ENCODE peak calls at places on chromosomes 6 and 20, in four cellular contexts. O is heart left ventricle; L is CD8-positive, alpha-beta memory T cell; W is skeletal muscle cell. B is an unnamed sample.

GRCh38 chr20:50226093-50226974 is 35.7 kb downstream of the CEBPB start:
- DNase-seq in O (no peak), L (no peak), W (no peak), B (no peak)

GRCh38 chr20:34547844-34548613 is 10.5 kb upstream of the MAP1LC3A start:
- DNase-seq in O (peak), L (no peak), W (no peak), B (no peak)

GRCh38 chr6:26157150-26157837 is 70.1 kb downstream of the HFE start:
- DNase-seq in O (peak), L (peak), W (no peak), B (peak)

GRCh38 chr20:13701486-13701885 is 62.8 kb upstream of the TASP1 start:
- DNase-seq in O (no peak), L (no peak), W (no peak), B (no peak)

GRCh38 chr6:41216616-41217015 is 11.5 kb upstream of the TREML4 start:
- DNase-seq in O (no peak), L (no peak), W (no peak), B (no peak)

GRCh38 chr6:118709859-118710350 is 58.5 kb upstream of the CEP85L start:
- DNase-seq in O (no peak), L (peak), W (peak), B (peak)

GRCh38 chr6:56716229-56716628 is 73.5 kb upstream of the DST start:
- DNase-seq in O (no peak), L (no peak), W (no peak), B (no peak)

GRCh38 chr6:106620931-106621672 is 8.2 kb downstream of the RTN4IP1 start:
- DNase-seq in O (no peak), L (no peak), W (no peak), B (peak)

GRCh38 chr6:105179244-105180065 is at the start of gene POPDC3:
- DNase-seq in O (peak), L (no peak), W (no peak), B (no peak)

GRCh38 chr6:56433119-56433518 is 185.7 kb upstream of the COL21A1 start:
- DNase-seq in O (peak), L (no peak), W (no peak), B (no peak)

GRCh38 chr6:35919827-35920751 is 809 bp downstream of the SRPK1 start:
- DNase-seq in O (no peak), L (peak), W (no peak), B (no peak)

GRCh38 chr6:12718025-12718424 is 1.5 kb downstream of the PHACTR1 start:
- DNase-seq in O (no peak), L (no peak), W (peak), B (peak)

GRCh38 chr6:75882734-75883133 is 133.7 kb downstream of the MYO6 start:
- DNase-seq in O (no peak), L (no peak), W (peak), B (peak)

GRCh38 chr6:41470341-41471063 is 75.7 kb upstream of the FOXP4 start:
- DNase-seq in O (peak), L (no peak), W (no peak), B (no peak)

GRCh38 chr6:79031821-79032590 is 46.0 kb downstream of the PHIP start:
- DNase-seq in O (no peak), L (no peak), W (no peak), B (no peak)

GRCh38 chr6:142301421-142302391 is at the start of gene ADGRG6:
- DNase-seq in O (peak), L (no peak), W (no peak), B (no peak)

GRCh38 chr20:3406481-3407425 is 716 bp downstream of the DNAAF9 start:
- DNase-seq in O (no peak), L (no peak), W (peak), B (no peak)

GRCh38 chr6:163284151-163284550 is 130.4 kb upstream of the QKI start:
- DNase-seq in O (no peak), L (no peak), W (no peak), B (no peak)

GRCh38 chr6:43628392-43629103 is 516 bp downstream of the GTPBP2 start:
- DNase-seq in O (peak), L (peak), W (no peak), B (no peak)

GRCh38 chr6:135851442-135852271 is at the start of gene PDE7B:
- DNase-seq in O (peak), L (no peak), W (peak), B (peak)

GRCh38 chr20:41509801-41510200 is 108.4 kb downstream of the CHD6 start:
- DNase-seq in O (no peak), L (no peak), W (peak), B (no peak)

GRCh38 chr6:110563711-110564110 is 87.3 kb upstream of the SLC22A16 start:
- DNase-seq in O (no peak), L (no peak), W (no peak), B (no peak)

GRCh38 chr20:37773260-37773825 is 79.5 kb downstream of the CTNNBL1 start:
- DNase-seq in O (no peak), L (no peak), W (no peak), B (no peak)

GRCh38 chr6:82419088-82419720 is 55.6 kb downstream of the TPBG start:
- DNase-seq in O (no peak), L (no peak), W (peak), B (no peak)

GRCh38 chr6:99933129-99933528 is 60.9 kb downstream of the MCHR2 start:
- DNase-seq in O (no peak), L (no peak), W (peak), B (peak)

GRCh38 chr6:29651413-29652197 is 5.3 kb upstream of the MOG start:
- DNase-seq in O (no peak), L (no peak), W (no peak), B (no peak)

GRCh38 chr6:45617441-45617840 is 239.7 kb upstream of the SUPT3H start:
- DNase-seq in O (no peak), L (no peak), W (no peak), B (no peak)

GRCh38 chr6:10520468-10520867 is 683 bp upstream of the GCNT2 start:
- DNase-seq in O (no peak), L (no peak), W (no peak), B (no peak)

DNA sequence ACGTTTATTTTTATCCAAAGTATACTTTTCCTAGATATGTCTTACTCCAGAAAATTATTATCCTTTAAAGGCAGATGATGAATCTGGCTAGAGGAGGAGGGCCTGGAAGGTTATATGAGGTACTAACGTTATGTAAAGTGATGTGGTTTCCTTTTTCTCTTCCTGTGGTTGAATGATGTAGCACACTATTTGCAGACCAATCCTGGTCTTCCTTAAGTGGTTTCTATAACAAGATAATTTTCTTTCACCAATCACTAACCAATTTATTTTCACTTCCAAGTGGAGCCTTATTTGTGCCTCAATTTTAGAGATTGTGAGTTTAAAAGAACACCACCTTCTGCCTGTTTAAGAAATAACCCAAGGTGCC is 154.6 kb upstream of the SOX4 start:
- DNase-seq in O (no peak), L (no peak), W (no peak), B (no peak)
- H3K4me3 ChIP-seq in O (no peak), L (no peak), W (no peak), B (no peak)

DNA sequence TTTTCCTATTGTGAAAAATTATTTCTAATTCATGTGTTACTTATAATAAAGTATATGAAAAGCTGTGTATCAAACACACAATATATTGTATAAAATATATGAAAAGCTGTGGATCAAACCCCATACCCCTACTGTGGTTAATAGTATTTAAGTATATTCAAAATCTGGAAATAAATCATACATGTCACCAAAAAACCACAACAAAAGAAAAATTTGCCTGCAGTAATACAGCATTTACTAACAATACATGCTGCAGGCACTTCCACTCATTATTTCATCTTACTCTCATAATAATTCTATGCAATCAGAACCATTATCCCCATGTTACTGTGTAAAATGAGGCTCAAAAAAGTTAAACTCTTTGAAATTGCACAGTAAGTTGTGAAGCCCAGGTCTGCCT is 61.9 kb downstream of the FAM217A start:
- DNase-seq in O (no peak), L (no peak), W (no peak), B (no peak)
- H3K4me3 ChIP-seq in O (no peak), L (peak), W (peak), B (peak)

DNA sequence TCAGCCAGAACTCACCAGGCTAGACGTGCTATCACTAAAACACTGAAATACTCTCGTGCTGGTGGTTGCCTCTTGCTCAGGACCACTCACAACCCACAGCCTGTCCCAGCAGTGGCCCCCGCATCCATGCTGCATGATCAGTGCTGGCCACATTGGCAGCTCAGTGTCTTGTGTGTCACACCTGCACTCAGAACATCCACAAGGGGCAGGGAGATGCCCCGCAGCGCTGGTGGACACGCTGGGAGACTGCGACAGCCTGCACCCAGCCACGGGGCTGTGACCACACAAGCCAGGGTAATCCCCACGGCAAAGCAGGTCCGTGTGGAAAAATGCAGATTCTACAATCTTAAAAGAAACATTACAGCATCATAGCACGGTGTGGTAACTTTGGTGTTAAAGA is 23.9 kb upstream of the APMAP start:
- DNase-seq in O (no peak), L (no peak), W (no peak), B (no peak)
- H3K4me3 ChIP-seq in O (no peak), L (no peak), W (no peak), B (no peak)

DNA sequence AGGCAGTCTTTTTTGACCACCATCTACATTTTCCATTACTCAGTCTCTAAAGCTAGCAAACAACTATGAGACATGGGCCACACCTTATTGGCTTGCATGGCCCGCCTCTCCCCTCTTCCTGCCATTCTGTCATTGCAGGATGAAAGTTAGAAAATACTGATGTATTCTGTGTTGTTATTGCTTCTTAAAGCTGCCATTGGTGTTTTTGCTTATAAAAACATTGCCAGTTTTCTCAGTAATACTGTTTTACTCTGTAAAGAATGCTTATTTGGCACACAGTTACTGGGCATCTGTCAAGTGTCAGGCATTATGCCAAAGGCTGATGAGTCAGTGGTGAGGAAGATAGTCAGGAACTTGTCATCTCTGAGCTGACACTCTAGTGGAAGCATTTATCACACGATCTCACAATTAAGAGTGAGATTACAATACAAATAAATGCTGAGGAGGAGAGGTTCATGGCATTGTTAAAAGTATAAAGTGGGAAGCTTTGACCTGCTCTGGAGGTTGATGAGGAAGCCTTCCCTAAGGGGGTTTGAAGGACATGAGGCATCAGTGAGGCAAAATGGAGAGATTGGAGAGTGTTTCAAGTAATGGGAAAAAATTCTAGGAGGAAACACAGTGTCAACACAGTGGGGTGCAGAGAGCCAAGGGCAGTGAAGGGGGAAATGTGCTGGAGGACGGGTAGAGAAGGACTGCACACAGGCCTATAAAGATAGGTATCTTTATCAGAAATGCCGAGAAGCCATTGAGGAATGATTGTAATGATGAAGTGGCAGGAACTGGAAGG is 14.7 kb downstream of the KLHL32 start:
- DNase-seq in O (no peak), L (no peak), W (peak), B (no peak)
- H3K4me3 ChIP-seq in O (no peak), L (no peak), W (no peak), B (no peak)

GRCh38 chr6:111884068-111884467 is 10.8 kb upstream of the FYN start:
- DNase-seq in O (no peak), L (no peak), W (no peak), B (no peak)

GRCh38 chr6:111885373-111886027 is 12.2 kb upstream of the FYN start:
- DNase-seq in O (no peak), L (no peak), W (no peak), B (no peak)

GRCh38 chr6:111890981-111891380 is 17.7 kb upstream of the FYN start:
- DNase-seq in O (no peak), L (no peak), W (no peak), B (no peak)

GRCh38 chr6:111892431-111892830 is 19.2 kb upstream of the FYN start:
- DNase-seq in O (no peak), L (no peak), W (no peak), B (no peak)

GRCh38 chr6:111888928-111889696 is 15.9 kb upstream of the FYN start:
- DNase-seq in O (no peak), L (no peak), W (no peak), B (no peak)
- H3K4me3 ChIP-seq in O (no peak), L (no peak), W (peak), B (no peak)

GRCh38 chr6:37460805-37461204 is 27.8 kb downstream of the CMTR1 start:
- DNase-seq in O (no peak), L (no peak), W (no peak), B (no peak)
- H3K4me3 ChIP-seq in O (no peak), L (no peak), W (no peak), B (no peak)

GRCh38 chr6:144327081-144327480 is 41.9 kb downstream of the UTRN start:
- DNase-seq in O (no peak), L (no peak), W (no peak), B (no peak)
- H3K4me3 ChIP-seq in O (no peak), L (no peak), W (no peak), B (no peak)